ENCODE peak calls at places on chromosomes 5 and 9, in ten cellular contexts. One of them, this sample, is unnamed.

GRCh38 chr9:91546574-91546973 is 122.9 kb upstream of the NFIL3 start:
- DNase-seq in HCT116: no peak
- DNase-seq in heart right ventricle: no peak
- DNase-seq in astrocyte: peak; percentile 91
- DNase-seq in tibial nerve: no peak
- DNase-seq in A549: no peak
- DNase-seq in psoas muscle: no peak
- DNase-seq in PC-9: no peak
- DNase-seq in aorta: no peak
- DNase-seq in neuronal stem cell: no peak
- DNase-seq in this sample: no peak

GRCh38 chr5:113219695-113220094 is 215.1 kb downstream of the TSSK1B start:
- DNase-seq in heart right ventricle: no peak
- DNase-seq in aorta: no peak
- DNase-seq in psoas muscle: no peak
- DNase-seq in neuronal stem cell: no peak
- DNase-seq in HCT116: no peak
- DNase-seq in A549: no peak
- DNase-seq in astrocyte: no peak
- DNase-seq in PC-9: no peak
- DNase-seq in tibial nerve: no peak
- DNase-seq in this sample: no peak

GRCh38 chr5:58462623-58463230 is 2.8 kb upstream of the PLK2 start:
- DNase-seq in astrocyte: peak; percentile 38
- DNase-seq in tibial nerve: no peak
- DNase-seq in aorta: no peak
- DNase-seq in psoas muscle: no peak
- DNase-seq in PC-9: peak; percentile 55
- DNase-seq in neuronal stem cell: peak; percentile 59
- DNase-seq in HCT116: peak; percentile 61
- DNase-seq in A549: peak; percentile 31
- DNase-seq in heart right ventricle: peak; percentile 40
- DNase-seq in this sample: no peak

GRCh38 chr5:82159014-82159413 is 119.1 kb downstream of the RPS23 start:
- DNase-seq in tibial nerve: no peak
- DNase-seq in psoas muscle: no peak
- DNase-seq in neuronal stem cell: no peak
- DNase-seq in astrocyte: peak; percentile 81
- DNase-seq in heart right ventricle: no peak
- DNase-seq in PC-9: peak; percentile 62
- DNase-seq in HCT116: peak; percentile 53
- DNase-seq in aorta: no peak
- DNase-seq in A549: peak; percentile 18
- DNase-seq in this sample: no peak

GRCh38 chr5:95620870-95621838 is 1.3 kb downstream of the GPR150 start:
- DNase-seq in HCT116: no peak
- DNase-seq in tibial nerve: no peak
- DNase-seq in psoas muscle: peak; percentile 32
- DNase-seq in PC-9: no peak
- DNase-seq in astrocyte: no peak
- DNase-seq in neuronal stem cell: peak; percentile 36
- DNase-seq in aorta: peak; percentile 52
- DNase-seq in heart right ventricle: no peak
- DNase-seq in A549: peak; percentile 16
- DNase-seq in this sample: peak; percentile 34

GRCh38 chr9:87661241-87661640 is 64.7 kb upstream of the CTSL start:
- DNase-seq in heart right ventricle: no peak
- DNase-seq in neuronal stem cell: no peak
- DNase-seq in A549: no peak
- DNase-seq in aorta: no peak
- DNase-seq in astrocyte: peak; percentile 20
- DNase-seq in tibial nerve: no peak
- DNase-seq in PC-9: no peak
- DNase-seq in HCT116: no peak
- DNase-seq in psoas muscle: no peak
- DNase-seq in this sample: no peak

GRCh38 chr9:101727621-101728524 is 10.6 kb downstream of the GRIN3A start:
- DNase-seq in PC-9: no peak
- DNase-seq in aorta: no peak
- DNase-seq in A549: peak; percentile 13
- DNase-seq in neuronal stem cell: no peak
- DNase-seq in psoas muscle: no peak
- DNase-seq in astrocyte: no peak
- DNase-seq in heart right ventricle: no peak
- DNase-seq in tibial nerve: no peak
- DNase-seq in HCT116: no peak
- DNase-seq in this sample: no peak

GRCh38 chr5:131068893-131069643 is 96.0 kb downstream of the HINT1 start:
- DNase-seq in A549: no peak
- DNase-seq in astrocyte: no peak
- DNase-seq in psoas muscle: no peak
- DNase-seq in heart right ventricle: no peak
- DNase-seq in neuronal stem cell: no peak
- DNase-seq in HCT116: no peak
- DNase-seq in PC-9: no peak
- DNase-seq in aorta: no peak
- DNase-seq in tibial nerve: no peak
- DNase-seq in this sample: no peak

GRCh38 chr9:91919621-91920020 is 30.4 kb downstream of the ROR2 start:
- DNase-seq in psoas muscle: no peak
- DNase-seq in heart right ventricle: no peak
- DNase-seq in astrocyte: no peak
- DNase-seq in A549: no peak
- DNase-seq in HCT116: no peak
- DNase-seq in PC-9: no peak
- DNase-seq in neuronal stem cell: no peak
- DNase-seq in aorta: no peak
- DNase-seq in tibial nerve: no peak
- DNase-seq in this sample: no peak

GRCh38 chr5:170632985-170633234 is 129.1 kb downstream of the KCNIP1 start:
- DNase-seq in heart right ventricle: peak; percentile 60
- DNase-seq in tibial nerve: no peak
- DNase-seq in psoas muscle: peak; percentile 60
- DNase-seq in neuronal stem cell: peak; percentile 83
- DNase-seq in aorta: peak; percentile 75
- DNase-seq in HCT116: no peak
- DNase-seq in A549: no peak
- DNase-seq in PC-9: no peak
- DNase-seq in astrocyte: no peak
- DNase-seq in this sample: peak; percentile 57

GRCh38 chr9:130844028-130844427 is 9.0 kb downstream of the ABL1 start:
- DNase-seq in A549: no peak
- DNase-seq in heart right ventricle: no peak
- DNase-seq in psoas muscle: peak; percentile 27
- DNase-seq in astrocyte: no peak
- DNase-seq in aorta: no peak
- DNase-seq in tibial nerve: no peak
- DNase-seq in HCT116: no peak
- DNase-seq in neuronal stem cell: no peak
- DNase-seq in PC-9: no peak
- DNase-seq in this sample: no peak

GRCh38 chr9:130843049-130843908 is 8.2 kb downstream of the ABL1 start:
- DNase-seq in neuronal stem cell: no peak
- DNase-seq in HCT116: no peak
- DNase-seq in PC-9: no peak
- DNase-seq in heart right ventricle: no peak
- DNase-seq in tibial nerve: no peak
- DNase-seq in astrocyte: no peak
- DNase-seq in aorta: no peak
- DNase-seq in psoas muscle: no peak
- DNase-seq in A549: no peak
- DNase-seq in this sample: no peak

GRCh38 chr9:130845901-130846381 is 10.9 kb downstream of the ABL1 start:
- DNase-seq in tibial nerve: no peak
- DNase-seq in heart right ventricle: peak; percentile 63
- DNase-seq in neuronal stem cell: no peak
- DNase-seq in PC-9: no peak
- DNase-seq in HCT116: no peak
- DNase-seq in A549: peak; percentile 23
- DNase-seq in astrocyte: peak; percentile 91
- DNase-seq in aorta: no peak
- DNase-seq in psoas muscle: no peak
- DNase-seq in this sample: no peak

GRCh38 chr9:130846487-130847305 is 11.6 kb downstream of the ABL1 start:
- DNase-seq in neuronal stem cell: no peak
- DNase-seq in HCT116: no peak
- DNase-seq in heart right ventricle: no peak
- DNase-seq in tibial nerve: no peak
- DNase-seq in A549: peak; percentile 64
- DNase-seq in astrocyte: peak; percentile 77
- DNase-seq in aorta: peak; percentile 88
- DNase-seq in psoas muscle: peak; percentile 61
- DNase-seq in PC-9: no peak
- DNase-seq in this sample: no peak

DNA sequence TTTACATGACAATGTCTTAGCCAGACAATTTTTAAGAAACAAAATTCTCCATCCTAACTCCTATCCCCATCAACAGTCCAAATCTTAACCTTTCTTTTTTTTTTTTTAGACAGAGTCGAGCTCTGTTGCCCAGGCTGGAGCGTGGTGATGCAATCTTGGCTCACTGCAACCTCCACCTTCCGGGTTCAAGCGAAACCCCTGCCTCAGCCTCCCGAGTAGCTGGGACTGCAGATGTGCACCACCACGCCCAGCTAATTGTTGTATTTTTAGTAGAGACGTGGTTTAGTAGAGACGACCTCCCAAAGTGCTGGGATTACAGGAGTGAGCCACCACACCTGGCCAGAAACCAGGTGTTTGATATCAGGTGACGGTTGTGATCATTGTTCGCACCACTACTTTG is 10.2 kb downstream of the ABL1 start:
- DNase-seq in tibial nerve: no peak
- DNase-seq in astrocyte: no peak
- DNase-seq in HCT116: no peak
- DNase-seq in A549: no peak
- DNase-seq in heart right ventricle: no peak
- DNase-seq in neuronal stem cell: no peak
- DNase-seq in aorta: no peak
- DNase-seq in PC-9: no peak
- DNase-seq in psoas muscle: peak; percentile 48
- DNase-seq in this sample: no peak
- H3K27ac ChIP-seq in tibial nerve: peak overlapping the region; percentile 98
- H3K27ac ChIP-seq in astrocyte: peak overlapping the region; percentile 99
- H3K27ac ChIP-seq in HCT116: no peak overlapping the region
- H3K27ac ChIP-seq in A549: peak overlapping the region; percentile 93
- H3K27ac ChIP-seq in heart right ventricle: peak overlapping the region; percentile 90
- H3K27ac ChIP-seq in neuronal stem cell: no peak overlapping the region
- H3K27ac ChIP-seq in aorta: peak overlapping the region; percentile 99
- H3K27ac ChIP-seq in PC-9: no peak overlapping the region
- H3K27ac ChIP-seq in psoas muscle: peak overlapping the region; percentile 77
- H3K27ac ChIP-seq in this sample: peak overlapping the region; percentile 90

GRCh38 chr5:138824924-138825863 is 49.9 kb downstream of the LRRTM2 start:
- DNase-seq in A549: peak; percentile 33
- DNase-seq in psoas muscle: no peak
- DNase-seq in tibial nerve: no peak
- DNase-seq in PC-9: no peak
- DNase-seq in astrocyte: no peak
- DNase-seq in heart right ventricle: peak; percentile 32
- DNase-seq in aorta: no peak
- DNase-seq in HCT116: no peak
- DNase-seq in neuronal stem cell: no peak
- DNase-seq in this sample: no peak
- H3K4me1 ChIP-seq in A549: no peaks in the 10 kb centered on the region
- H3K4me1 ChIP-seq in psoas muscle: peaks cover 23% of the 10 kb centered on the region
- H3K4me1 ChIP-seq in tibial nerve: peaks cover 9% of the 10 kb centered on the region
- H3K4me1 ChIP-seq in PC-9: no peaks in the 10 kb centered on the region
- H3K4me1 ChIP-seq in astrocyte: peaks cover 3% of the 10 kb centered on the region
- H3K4me1 ChIP-seq in heart right ventricle: peaks cover 41% of the 10 kb centered on the region
- H3K4me1 ChIP-seq in aorta: peaks cover 2% of the 10 kb centered on the region
- H3K4me1 ChIP-seq in HCT116: no peaks in the 10 kb centered on the region
- H3K4me1 ChIP-seq in neuronal stem cell: no peaks in the 10 kb centered on the region
- H3K4me1 ChIP-seq in this sample: peaks cover 31% of the 10 kb centered on the region

GRCh38 chr5:109186759-109187158 is 223.0 kb downstream of the PJA2 start:
- DNase-seq in psoas muscle: no peak
- DNase-seq in aorta: no peak
- DNase-seq in astrocyte: no peak
- DNase-seq in tibial nerve: no peak
- DNase-seq in neuronal stem cell: no peak
- DNase-seq in A549: no peak
- DNase-seq in heart right ventricle: no peak
- DNase-seq in PC-9: no peak
- DNase-seq in HCT116: no peak
- DNase-seq in this sample: no peak

GRCh38 chr5:109192027-109192426 is 217.7 kb downstream of the PJA2 start:
- DNase-seq in aorta: no peak
- DNase-seq in tibial nerve: no peak
- DNase-seq in neuronal stem cell: no peak
- DNase-seq in astrocyte: no peak
- DNase-seq in PC-9: no peak
- DNase-seq in HCT116: no peak
- DNase-seq in psoas muscle: no peak
- DNase-seq in heart right ventricle: no peak
- DNase-seq in A549: no peak
- DNase-seq in this sample: no peak

GRCh38 chr5:109195667-109196066 is 214.1 kb downstream of the PJA2 start:
- DNase-seq in astrocyte: no peak
- DNase-seq in neuronal stem cell: no peak
- DNase-seq in psoas muscle: no peak
- DNase-seq in HCT116: no peak
- DNase-seq in PC-9: no peak
- DNase-seq in tibial nerve: no peak
- DNase-seq in heart right ventricle: no peak
- DNase-seq in A549: no peak
- DNase-seq in aorta: no peak
- DNase-seq in this sample: no peak

GRCh38 chr5:109192543-109193281 is 217.1 kb downstream of the PJA2 start:
- DNase-seq in tibial nerve: no peak
- DNase-seq in A549: no peak
- DNase-seq in PC-9: no peak
- DNase-seq in neuronal stem cell: no peak
- DNase-seq in aorta: no peak
- DNase-seq in psoas muscle: no peak
- DNase-seq in astrocyte: no peak
- DNase-seq in heart right ventricle: no peak
- DNase-seq in HCT116: no peak
- DNase-seq in this sample: no peak

GRCh38 chr5:109191153-109191558 is 218.6 kb downstream of the PJA2 start:
- DNase-seq in aorta: no peak
- DNase-seq in HCT116: peak; percentile 64
- DNase-seq in psoas muscle: no peak
- DNase-seq in tibial nerve: no peak
- DNase-seq in PC-9: peak; percentile 83
- DNase-seq in A549: no peak
- DNase-seq in neuronal stem cell: no peak
- DNase-seq in astrocyte: peak; percentile 72
- DNase-seq in heart right ventricle: no peak
- DNase-seq in this sample: no peak
- H3K27ac ChIP-seq in aorta: no peak overlapping the region
- H3K27ac ChIP-seq in HCT116: peak overlapping the region; percentile 18
- H3K27ac ChIP-seq in psoas muscle: no peak overlapping the region
- H3K27ac ChIP-seq in tibial nerve: no peak overlapping the region
- H3K27ac ChIP-seq in PC-9: peak overlapping the region; percentile 59
- H3K27ac ChIP-seq in A549: no peak overlapping the region
- H3K27ac ChIP-seq in neuronal stem cell: no peak overlapping the region
- H3K27ac ChIP-seq in astrocyte: no peak overlapping the region
- H3K27ac ChIP-seq in heart right ventricle: no peak overlapping the region
- H3K27ac ChIP-seq in this sample: peak overlapping the region; percentile 5

DNA sequence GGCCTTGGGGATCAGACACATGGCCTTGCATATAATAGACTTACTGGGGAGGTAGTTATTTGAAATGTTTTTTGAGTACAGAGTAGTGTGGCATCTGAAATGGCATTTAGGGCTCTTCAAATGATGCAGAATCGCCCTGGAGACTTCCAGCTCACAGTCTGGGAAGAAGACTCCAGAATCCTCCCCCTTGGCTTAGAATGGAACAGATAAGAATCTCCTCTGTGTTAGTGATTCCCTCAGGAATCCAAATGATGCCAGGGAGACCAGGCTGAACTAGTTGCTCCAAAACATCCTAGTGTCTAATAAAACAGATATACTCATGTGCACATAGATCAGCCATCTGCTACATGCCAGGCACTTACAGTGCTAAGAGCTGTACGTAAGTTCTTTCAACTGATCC is 38.6 kb upstream of the SMC5 start:
- DNase-seq in psoas muscle: no peak
- DNase-seq in HCT116: no peak
- DNase-seq in tibial nerve: no peak
- DNase-seq in PC-9: no peak
- DNase-seq in heart right ventricle: no peak
- DNase-seq in A549: no peak
- DNase-seq in neuronal stem cell: no peak
- DNase-seq in aorta: no peak
- DNase-seq in astrocyte: no peak
- DNase-seq in this sample: no peak
- H3K4me1 ChIP-seq in psoas muscle: no peaks in the 10 kb centered on the region
- H3K4me1 ChIP-seq in HCT116: no peaks in the 10 kb centered on the region
- H3K4me1 ChIP-seq in tibial nerve: no peaks in the 10 kb centered on the region
- H3K4me1 ChIP-seq in PC-9: no peaks in the 10 kb centered on the region
- H3K4me1 ChIP-seq in heart right ventricle: no peaks in the 10 kb centered on the region
- H3K4me1 ChIP-seq in A549: no peaks in the 10 kb centered on the region
- H3K4me1 ChIP-seq in neuronal stem cell: peaks cover 2% of the 10 kb centered on the region
- H3K4me1 ChIP-seq in aorta: no peaks in the 10 kb centered on the region
- H3K4me1 ChIP-seq in astrocyte: no peaks in the 10 kb centered on the region
- H3K4me1 ChIP-seq in this sample: no peaks in the 10 kb centered on the region